ENCODE peak calls at places on chromosome 1, in six cellular contexts. X is foreskin melanocyte; O is activated CD4-positive, CD25-positive, alpha-beta regulatory T cell treated with anti-CD3 and anti-CD28 coated beads, Interleukin-2, amount 50 U/mL, for 16 hours; E is CMK; L is epithelial cell of esophagus; U is colonic mucosa. P is an unnamed sample.

GRCh38 chr1:59678065-59678808 is 136.5 kb upstream of the HOOK1 start:
- DNase-seq in X (no peak), O (no peak), E (no peak), L (no peak), U (no peak), P (no peak)

GRCh38 chr1:239816090-239816812 is 275.4 kb upstream of the FMN2 start:
- DNase-seq in X (peak), O (no peak), E (no peak), L (peak), U (peak), P (no peak)

GRCh38 chr1:115954684-115955083 is 21.6 kb upstream of the SLC22A15 start:
- DNase-seq in X (no peak), O (no peak), E (no peak), L (no peak), U (no peak), P (no peak)

GRCh38 chr1:54120698-54121481 is 31.9 kb downstream of the CDCP2 start:
- DNase-seq in X (no peak), O (no peak), E (no peak), L (no peak), U (peak), P (no peak)

GRCh38 chr1:213399695-213400094 is 348.7 kb downstream of the RPS6KC1 start:
- DNase-seq in X (peak), O (no peak), E (no peak), L (peak), U (no peak), P (no peak)

GRCh38 chr1:5770981-5771765 is 221.1 kb downstream of the NPHP4 start:
- DNase-seq in X (no peak), O (no peak), E (peak), L (no peak), U (no peak), P (no peak)

GRCh38 chr1:45016090-45016697 is 4.1 kb downstream of the UROD start:
- DNase-seq in X (no peak), O (no peak), E (no peak), L (no peak), U (no peak), P (no peak)

GRCh38 chr1:152034654-152035405 is 2.0 kb downstream of the S100A11 start:
- DNase-seq in X (peak), O (no peak), E (peak), L (peak), U (peak), P (peak)

GRCh38 chr1:230158422-230159291 is 91.6 kb downstream of the GALNT2 start:
- DNase-seq in X (no peak), O (no peak), E (no peak), L (no peak), U (peak), P (no peak)

GRCh38 chr1:186967659-186968394 is 139.1 kb downstream of the PLA2G4A start:
- DNase-seq in X (peak), O (no peak), E (no peak), L (peak), U (no peak), P (no peak)

GRCh38 chr1:111082421-111083192 is 57.3 kb downstream of the DRAM2 start:
- DNase-seq in X (no peak), O (no peak), E (no peak), L (peak), U (no peak), P (no peak)

GRCh38 chr1:209076688-209077087 is 506.8 kb upstream of the CAMK1G start:
- DNase-seq in X (peak), O (no peak), E (no peak), L (peak), U (no peak), P (no peak)

GRCh38 chr1:154151311-154151710 is 3.6 kb downstream of the NUP210L start:
- DNase-seq in X (no peak), O (no peak), E (no peak), L (no peak), U (no peak), P (no peak)

GRCh38 chr1:910881-911721 is 12.6 kb upstream of the SAMD11 start:
- DNase-seq in X (no peak), O (no peak), E (no peak), L (peak), U (peak), P (no peak)

GRCh38 chr1:213623103-213623581 is 364.6 kb upstream of the PROX1 start:
- DNase-seq in X (peak), O (no peak), E (no peak), L (no peak), U (no peak), P (no peak)

GRCh38 chr1:208181259-208181816 is 62.8 kb downstream of the PLXNA2 start:
- DNase-seq in X (no peak), O (no peak), E (no peak), L (no peak), U (no peak), P (no peak)

P was measured in stimulated activated CD8-positive, alpha-beta memory T cell treated with anti-CD3 and anti-CD28 coated beads, Interleukin-4, amount 100 ng/mL, for 4 hours.